ENCODE peak calls at places on chromosomes 7 and 10, in seven cellular contexts. One of them, this sample, is unnamed. For H3K36me3, the result is how much of the 10 kb centered on the place peaks cover.

GRCh38 chr7:100212631-100213286 is 7.0 kb upstream of the PVRIG start:
- DNase-seq in IMR-90: no peak
- DNase-seq in NT2/D1: no peak
- DNase-seq in GM23338: no peak
- DNase-seq in CD8-positive, alpha-beta memory T cell: no peak
- DNase-seq in heart right ventricle: no peak
- DNase-seq in BE2C: no peak
- DNase-seq in this sample: no peak

GRCh38 chr7:136533732-136534131 is 334.7 kb upstream of the CHRM2 start:
- DNase-seq in NT2/D1: no peak
- DNase-seq in GM23338: no peak
- DNase-seq in BE2C: peak
- DNase-seq in heart right ventricle: no peak
- DNase-seq in IMR-90: no peak
- DNase-seq in CD8-positive, alpha-beta memory T cell: no peak
- DNase-seq in this sample: no peak

GRCh38 chr7:128877756-128878120 is 15.1 kb downstream of the ATP6V1F start:
- DNase-seq in GM23338: no peak
- DNase-seq in NT2/D1: no peak
- DNase-seq in heart right ventricle: no peak
- DNase-seq in CD8-positive, alpha-beta memory T cell: no peak
- DNase-seq in IMR-90: no peak
- DNase-seq in BE2C: no peak
- DNase-seq in this sample: no peak

GRCh38 chr10:98608417-98608816 is 161.7 kb upstream of the HPS1 start:
- DNase-seq in IMR-90: no peak
- DNase-seq in BE2C: no peak
- DNase-seq in heart right ventricle: no peak
- DNase-seq in CD8-positive, alpha-beta memory T cell: no peak
- DNase-seq in GM23338: peak
- DNase-seq in NT2/D1: no peak
- DNase-seq in this sample: no peak

GRCh38 chr10:21304198-21304597 is 221.3 kb downstream of the SKIDA1 start:
- DNase-seq in IMR-90: peak
- DNase-seq in GM23338: no peak
- DNase-seq in heart right ventricle: no peak
- DNase-seq in BE2C: no peak
- DNase-seq in NT2/D1: no peak
- DNase-seq in CD8-positive, alpha-beta memory T cell: no peak
- DNase-seq in this sample: no peak

GRCh38 chr10:17209302-17209701 is 7.8 kb upstream of the TRDMT1 start:
- DNase-seq in CD8-positive, alpha-beta memory T cell: no peak
- DNase-seq in heart right ventricle: no peak
- DNase-seq in IMR-90: no peak
- DNase-seq in NT2/D1: no peak
- DNase-seq in GM23338: no peak
- DNase-seq in BE2C: no peak
- DNase-seq in this sample: no peak

GRCh38 chr7:43303740-43304241 is 191.3 kb downstream of the HECW1 start:
- DNase-seq in GM23338: no peak
- DNase-seq in IMR-90: peak
- DNase-seq in BE2C: no peak
- DNase-seq in NT2/D1: no peak
- DNase-seq in CD8-positive, alpha-beta memory T cell: no peak
- DNase-seq in heart right ventricle: no peak
- DNase-seq in this sample: no peak

GRCh38 chr10:110222896-110223675 is 15.7 kb downstream of the MXI1 start:
- DNase-seq in BE2C: no peak
- DNase-seq in CD8-positive, alpha-beta memory T cell: no peak
- DNase-seq in GM23338: no peak
- DNase-seq in heart right ventricle: no peak
- DNase-seq in NT2/D1: no peak
- DNase-seq in IMR-90: no peak
- DNase-seq in this sample: no peak

GRCh38 chr7:98192781-98193457 is 18.3 kb upstream of the BHLHA15 start:
- DNase-seq in NT2/D1: no peak
- DNase-seq in BE2C: no peak
- DNase-seq in IMR-90: peak
- DNase-seq in CD8-positive, alpha-beta memory T cell: no peak
- DNase-seq in GM23338: no peak
- DNase-seq in heart right ventricle: no peak
- DNase-seq in this sample: no peak

GRCh38 chr7:113561446-113561845 is 357.4 kb downstream of the PPP1R3A start:
- DNase-seq in NT2/D1: no peak
- DNase-seq in BE2C: no peak
- DNase-seq in GM23338: no peak
- DNase-seq in CD8-positive, alpha-beta memory T cell: no peak
- DNase-seq in IMR-90: peak
- DNase-seq in heart right ventricle: no peak
- DNase-seq in this sample: no peak

GRCh38 chr7:3065724-3066143 is 22.1 kb upstream of the CARD11 start:
- DNase-seq in IMR-90: peak
- DNase-seq in CD8-positive, alpha-beta memory T cell: peak
- DNase-seq in GM23338: peak
- DNase-seq in NT2/D1: peak
- DNase-seq in BE2C: peak
- DNase-seq in heart right ventricle: no peak
- DNase-seq in this sample: peak

GRCh38 chr7:43905954-43906326 is 456 bp downstream of the URGCP start:
- DNase-seq in BE2C: peak
- DNase-seq in heart right ventricle: peak
- DNase-seq in NT2/D1: no peak
- DNase-seq in IMR-90: peak
- DNase-seq in GM23338: peak
- DNase-seq in CD8-positive, alpha-beta memory T cell: no peak
- DNase-seq in this sample: peak

GRCh38 chr10:93436577-93436976 is 45.6 kb downstream of the MYOF start:
- DNase-seq in heart right ventricle: peak
- DNase-seq in NT2/D1: no peak
- DNase-seq in BE2C: no peak
- DNase-seq in GM23338: peak
- DNase-seq in CD8-positive, alpha-beta memory T cell: no peak
- DNase-seq in IMR-90: peak
- DNase-seq in this sample: no peak

GRCh38 chr10:17665742-17666141 is 21.8 kb downstream of the STAM start:
- DNase-seq in BE2C: no peak
- DNase-seq in GM23338: no peak
- DNase-seq in NT2/D1: no peak
- DNase-seq in heart right ventricle: peak
- DNase-seq in CD8-positive, alpha-beta memory T cell: no peak
- DNase-seq in IMR-90: peak
- DNase-seq in this sample: no peak

GRCh38 chr10:116826803-116827202 is 22.5 kb upstream of the ENO4 start:
- DNase-seq in GM23338: no peak
- DNase-seq in CD8-positive, alpha-beta memory T cell: no peak
- DNase-seq in BE2C: no peak
- DNase-seq in heart right ventricle: no peak
- DNase-seq in NT2/D1: no peak
- DNase-seq in IMR-90: peak
- DNase-seq in this sample: no peak

GRCh38 chr10:36280396-36280795 is 638.3 kb upstream of the FZD8 start:
- DNase-seq in BE2C: no peak
- DNase-seq in GM23338: peak
- DNase-seq in NT2/D1: no peak
- DNase-seq in IMR-90: peak
- DNase-seq in heart right ventricle: no peak
- DNase-seq in CD8-positive, alpha-beta memory T cell: no peak
- DNase-seq in this sample: no peak

GRCh38 chr10:423167-423566 is 266.3 kb downstream of the DIP2C start:
- DNase-seq in NT2/D1: no peak
- DNase-seq in GM23338: no peak
- DNase-seq in CD8-positive, alpha-beta memory T cell: no peak
- DNase-seq in BE2C: no peak
- DNase-seq in heart right ventricle: no peak
- DNase-seq in IMR-90: no peak
- DNase-seq in this sample: no peak
- H3K36me3 ChIP-seq in NT2/D1: under half
- H3K36me3 ChIP-seq in GM23338: under half
- H3K36me3 ChIP-seq in CD8-positive, alpha-beta memory T cell: under half
- H3K36me3 ChIP-seq in BE2C: under half
- H3K36me3 ChIP-seq in heart right ventricle: under half
- H3K36me3 ChIP-seq in IMR-90: under half
- H3K36me3 ChIP-seq in this sample: under half

GRCh38 chr7:14501436-14501835 is 401.1 kb downstream of the DGKB start:
- DNase-seq in IMR-90: no peak
- DNase-seq in heart right ventricle: no peak
- DNase-seq in GM23338: no peak
- DNase-seq in BE2C: no peak
- DNase-seq in NT2/D1: no peak
- DNase-seq in CD8-positive, alpha-beta memory T cell: no peak
- DNase-seq in this sample: no peak

DNA sequence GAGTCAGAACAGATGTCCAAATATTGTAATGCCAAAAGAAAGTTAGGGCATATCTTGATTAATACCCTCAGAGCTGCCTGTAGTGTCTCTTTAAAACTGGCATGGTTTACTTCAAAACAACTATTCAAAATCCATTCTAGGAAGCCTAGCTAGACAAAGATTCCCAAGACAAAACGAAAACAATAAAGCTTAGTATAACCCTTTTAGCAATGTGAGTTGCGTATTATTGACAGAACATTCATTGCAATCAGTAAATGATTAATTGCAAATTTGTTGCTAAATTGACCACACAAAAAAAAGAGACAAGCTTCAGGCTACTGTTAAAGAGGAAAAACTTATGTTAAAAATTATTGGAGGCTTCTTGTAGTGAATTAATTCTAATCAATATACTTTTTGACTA is 406.9 kb downstream of the DGKB start:
- DNase-seq in CD8-positive, alpha-beta memory T cell: no peak
- DNase-seq in BE2C: no peak
- DNase-seq in NT2/D1: no peak
- DNase-seq in IMR-90: no peak
- DNase-seq in heart right ventricle: no peak
- DNase-seq in GM23338: no peak
- DNase-seq in this sample: no peak
- H3K36me3 ChIP-seq in CD8-positive, alpha-beta memory T cell: under half
- H3K36me3 ChIP-seq in BE2C: under half
- H3K36me3 ChIP-seq in NT2/D1: under half
- H3K36me3 ChIP-seq in IMR-90: under half
- H3K36me3 ChIP-seq in heart right ventricle: under half
- H3K36me3 ChIP-seq in GM23338: under half
- H3K36me3 ChIP-seq in this sample: under half

GRCh38 chr10:13681528-13681927 is 94.8 kb downstream of the PRPF18 start:
- DNase-seq in IMR-90: no peak
- DNase-seq in NT2/D1: no peak
- DNase-seq in CD8-positive, alpha-beta memory T cell: no peak
- DNase-seq in BE2C: no peak
- DNase-seq in GM23338: no peak
- DNase-seq in heart right ventricle: no peak
- DNase-seq in this sample: no peak
- H3K36me3 ChIP-seq in IMR-90: under half
- H3K36me3 ChIP-seq in NT2/D1: under half
- H3K36me3 ChIP-seq in CD8-positive, alpha-beta memory T cell: under half
- H3K36me3 ChIP-seq in BE2C: under half
- H3K36me3 ChIP-seq in GM23338: under half
- H3K36me3 ChIP-seq in heart right ventricle: under half
- H3K36me3 ChIP-seq in this sample: under half

GRCh38 chr10:80515511-80515910 is 22.2 kb upstream of the SH2D4B start:
- DNase-seq in GM23338: no peak
- DNase-seq in IMR-90: no peak
- DNase-seq in CD8-positive, alpha-beta memory T cell: no peak
- DNase-seq in heart right ventricle: no peak
- DNase-seq in BE2C: no peak
- DNase-seq in NT2/D1: no peak
- DNase-seq in this sample: no peak
- H3K36me3 ChIP-seq in GM23338: under half
- H3K36me3 ChIP-seq in IMR-90: half or more
- H3K36me3 ChIP-seq in CD8-positive, alpha-beta memory T cell: half or more
- H3K36me3 ChIP-seq in heart right ventricle: half or more
- H3K36me3 ChIP-seq in BE2C: under half
- H3K36me3 ChIP-seq in NT2/D1: half or more
- H3K36me3 ChIP-seq in this sample: half or more

DNA sequence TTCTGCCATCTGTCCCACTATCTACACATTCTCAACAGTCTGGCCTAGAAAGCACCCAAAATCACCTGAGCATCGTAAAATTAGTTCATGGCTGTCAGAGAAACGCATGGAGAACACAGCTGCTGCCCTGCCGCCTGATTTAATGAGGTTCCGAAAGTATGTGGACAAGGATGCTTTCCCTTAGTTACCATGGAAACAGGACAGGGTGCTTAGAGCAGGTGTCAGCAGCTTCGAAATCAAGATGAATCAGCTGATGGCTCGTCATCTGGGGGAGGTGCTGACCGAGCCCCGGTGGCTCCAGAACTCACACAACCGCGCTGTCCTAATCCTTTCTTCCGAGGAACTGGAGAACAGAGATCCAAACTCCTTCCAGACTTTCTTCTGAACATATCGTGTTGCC is 151.5 kb downstream of the TEX36 start:
- DNase-seq in heart right ventricle: no peak
- DNase-seq in NT2/D1: no peak
- DNase-seq in GM23338: peak
- DNase-seq in BE2C: no peak
- DNase-seq in CD8-positive, alpha-beta memory T cell: no peak
- DNase-seq in IMR-90: no peak
- DNase-seq in this sample: no peak
- H3K36me3 ChIP-seq in heart right ventricle: under half
- H3K36me3 ChIP-seq in NT2/D1: under half
- H3K36me3 ChIP-seq in GM23338: under half
- H3K36me3 ChIP-seq in BE2C: under half
- H3K36me3 ChIP-seq in CD8-positive, alpha-beta memory T cell: under half
- H3K36me3 ChIP-seq in IMR-90: under half
- H3K36me3 ChIP-seq in this sample: under half

This sample was measured in CD8-positive, alpha-beta T cell.